ENCODE peak calls at places on chromosomes 2 and 18, in six cellular contexts. One of them, this sample, is unnamed.
A peak's percentile ranks its signal among the peaks of the same experiment; 100 is the strongest.

GRCh38 chr2:45607701-45608100 is 3.4 kb downstream of the SRBD1 start:
- DNase-seq in OCI-LY7: no peak
- DNase-seq in PC-3: peak; percentile 69
- DNase-seq in hepatocyte: peak; percentile 19
- DNase-seq in HCT116: peak; percentile 26
- DNase-seq in GM23338: peak; percentile 86
- DNase-seq in this sample: peak; percentile 53

GRCh38 chr2:85400951-85401805 is 9.0 kb downstream of the CAPG start:
- DNase-seq in OCI-LY7: no peak
- DNase-seq in PC-3: no peak
- DNase-seq in hepatocyte: no peak
- DNase-seq in HCT116: no peak
- DNase-seq in GM23338: no peak
- DNase-seq in this sample: no peak

GRCh38 chr2:131152065-131152464 is 46.9 kb downstream of the PLEKHB2 start:
- DNase-seq in OCI-LY7: peak; percentile 51
- DNase-seq in PC-3: no peak
- DNase-seq in hepatocyte: no peak
- DNase-seq in HCT116: no peak
- DNase-seq in GM23338: peak; percentile 42
- DNase-seq in this sample: no peak

GRCh38 chr2:18626958-18627650 is 37.7 kb upstream of the NT5C1B start:
- DNase-seq in OCI-LY7: no peak
- DNase-seq in PC-3: no peak
- DNase-seq in hepatocyte: no peak
- DNase-seq in HCT116: no peak
- DNase-seq in GM23338: no peak
- DNase-seq in this sample: peak; percentile 35

GRCh38 chr2:207115715-207116364 is 49.9 kb downstream of the KLF7 start:
- DNase-seq in OCI-LY7: no peak
- DNase-seq in PC-3: no peak
- DNase-seq in hepatocyte: no peak
- DNase-seq in HCT116: no peak
- DNase-seq in GM23338: peak; percentile 51
- DNase-seq in this sample: peak; percentile 79

GRCh38 chr18:11888726-11889125 is 19.4 kb downstream of the MPPE1 start:
- DNase-seq in OCI-LY7: no peak
- DNase-seq in PC-3: no peak
- DNase-seq in hepatocyte: no peak
- DNase-seq in HCT116: no peak
- DNase-seq in GM23338: no peak
- DNase-seq in this sample: no peak

GRCh38 chr2:204110250-204111183 is 174.0 kb downstream of the ICOS start:
- DNase-seq in OCI-LY7: peak; percentile 50
- DNase-seq in PC-3: no peak
- DNase-seq in hepatocyte: no peak
- DNase-seq in HCT116: no peak
- DNase-seq in GM23338: no peak
- DNase-seq in this sample: peak; percentile 57

GRCh38 chr2:224196789-224197188 is 157.7 kb upstream of the SERPINE2 start:
- DNase-seq in OCI-LY7: no peak
- DNase-seq in PC-3: peak; percentile 10
- DNase-seq in hepatocyte: no peak
- DNase-seq in HCT116: no peak
- DNase-seq in GM23338: no peak
- DNase-seq in this sample: peak; percentile 5

GRCh38 chr18:62081248-62081647 is 105.6 kb downstream of the PIGN start:
- DNase-seq in OCI-LY7: no peak
- DNase-seq in PC-3: no peak
- DNase-seq in hepatocyte: no peak
- DNase-seq in HCT116: no peak
- DNase-seq in GM23338: no peak
- DNase-seq in this sample: no peak

GRCh38 chr2:207845202-207845864 is 75.6 kb upstream of the FZD5 start:
- DNase-seq in OCI-LY7: no peak
- DNase-seq in PC-3: no peak
- DNase-seq in hepatocyte: no peak
- DNase-seq in HCT116: no peak
- DNase-seq in GM23338: no peak
- DNase-seq in this sample: no peak

GRCh38 chr2:3009499-3009882 is 368.1 kb downstream of the EIPR1 start:
- DNase-seq in OCI-LY7: no peak
- DNase-seq in PC-3: no peak
- DNase-seq in hepatocyte: no peak
- DNase-seq in HCT116: no peak
- DNase-seq in GM23338: no peak
- DNase-seq in this sample: no peak

GRCh38 chr18:711330-711692 is 1.1 kb downstream of the ENOSF1 start:
- DNase-seq in OCI-LY7: no peak
- DNase-seq in PC-3: no peak
- DNase-seq in hepatocyte: no peak
- DNase-seq in HCT116: no peak
- DNase-seq in GM23338: peak; percentile 36
- DNase-seq in this sample: no peak

GRCh38 chr18:21450913-21451312 is 149.6 kb downstream of the ESCO1 start:
- DNase-seq in OCI-LY7: no peak
- DNase-seq in PC-3: peak; percentile 16
- DNase-seq in hepatocyte: no peak
- DNase-seq in HCT116: no peak
- DNase-seq in GM23338: no peak
- DNase-seq in this sample: no peak

GRCh38 chr2:199833525-199833924 is 17.5 kb downstream of the FTCDNL1 start:
- DNase-seq in OCI-LY7: no peak
- DNase-seq in PC-3: no peak
- DNase-seq in hepatocyte: no peak
- DNase-seq in HCT116: no peak
- DNase-seq in GM23338: no peak
- DNase-seq in this sample: no peak

GRCh38 chr2:108449410-108450200 is 599 bp downstream of the GCC2 start:
- DNase-seq in OCI-LY7: peak; percentile 31
- DNase-seq in PC-3: peak; percentile 27
- DNase-seq in hepatocyte: peak; percentile 36
- DNase-seq in HCT116: peak; percentile 26
- DNase-seq in GM23338: peak; percentile 45
- DNase-seq in this sample: peak; percentile 63
- TF ChIP-seq EZH2phosphoT487 in OCI-LY7: no peak
- TF ChIP-seq EZH2phosphoT487 in PC-3: no peak
- TF ChIP-seq EZH2phosphoT487 in hepatocyte: no peak
- TF ChIP-seq EZH2phosphoT487 in HCT116: no peak
- TF ChIP-seq EZH2phosphoT487 in GM23338: no peak
- TF ChIP-seq EZH2phosphoT487 in this sample: no peak

GRCh38 chr18:6741786-6742185 is 12.3 kb downstream of the ARHGAP28 start:
- DNase-seq in OCI-LY7: no peak
- DNase-seq in PC-3: no peak
- DNase-seq in hepatocyte: no peak
- DNase-seq in HCT116: no peak
- DNase-seq in GM23338: no peak
- DNase-seq in this sample: no peak
- H3K4me3 ChIP-seq in OCI-LY7: no peak overlapping the region
- H3K4me3 ChIP-seq in PC-3: peak overlapping the region; percentile 11
- H3K4me3 ChIP-seq in hepatocyte: no peak overlapping the region
- H3K4me3 ChIP-seq in HCT116: no peak overlapping the region
- H3K4me3 ChIP-seq in GM23338: no peak overlapping the region
- H3K4me3 ChIP-seq in this sample: peak overlapping the region; percentile 1

GRCh38 chr2:159722580-159722979 is 10.3 kb downstream of the MARCHF7 start:
- DNase-seq in OCI-LY7: no peak
- DNase-seq in PC-3: no peak
- DNase-seq in hepatocyte: no peak
- DNase-seq in HCT116: no peak
- DNase-seq in GM23338: no peak
- DNase-seq in this sample: no peak
- H4K20me1 ChIP-seq in OCI-LY7: peaks cover 51% of the 10 kb centered on the region
- H4K20me1 ChIP-seq in PC-3: peaks cover 91% of the 10 kb centered on the region
- H4K20me1 ChIP-seq in hepatocyte: peaks cover 100% of the 10 kb centered on the region
- H4K20me1 ChIP-seq in HCT116: peaks cover 60% of the 10 kb centered on the region
- H4K20me1 ChIP-seq in GM23338: peaks cover 74% of the 10 kb centered on the region
- H4K20me1 ChIP-seq in this sample: peaks cover 74% of the 10 kb centered on the region

GRCh38 chr2:134664051-134664450 is 54.7 kb downstream of the TMEM163 start:
- DNase-seq in OCI-LY7: no peak
- DNase-seq in PC-3: no peak
- DNase-seq in hepatocyte: no peak
- DNase-seq in HCT116: no peak
- DNase-seq in GM23338: no peak
- DNase-seq in this sample: no peak
- TF ChIP-seq EZH2phosphoT487 in OCI-LY7: no peak
- TF ChIP-seq EZH2phosphoT487 in PC-3: no peak
- TF ChIP-seq EZH2phosphoT487 in hepatocyte: no peak
- TF ChIP-seq EZH2phosphoT487 in HCT116: no peak
- TF ChIP-seq EZH2phosphoT487 in GM23338: no peak
- TF ChIP-seq EZH2phosphoT487 in this sample: no peak

GRCh38 chr2:9807555-9808305 is 35.5 kb upstream of the TAF1B start:
- DNase-seq in OCI-LY7: no peak
- DNase-seq in PC-3: no peak
- DNase-seq in hepatocyte: no peak
- DNase-seq in HCT116: no peak
- DNase-seq in GM23338: no peak
- DNase-seq in this sample: no peak

GRCh38 chr2:9807056-9807455 is 36.2 kb upstream of the TAF1B start:
- DNase-seq in OCI-LY7: no peak
- DNase-seq in PC-3: no peak
- DNase-seq in hepatocyte: no peak
- DNase-seq in HCT116: no peak
- DNase-seq in GM23338: no peak
- DNase-seq in this sample: no peak

GRCh38 chr2:9808334-9809063 is 34.8 kb upstream of the TAF1B start:
- DNase-seq in OCI-LY7: no peak
- DNase-seq in PC-3: no peak
- DNase-seq in hepatocyte: no peak
- DNase-seq in HCT116: no peak
- DNase-seq in GM23338: no peak
- DNase-seq in this sample: no peak

GRCh38 chr2:9809448-9810088 is 33.7 kb upstream of the TAF1B start:
- DNase-seq in OCI-LY7: no peak
- DNase-seq in PC-3: no peak
- DNase-seq in hepatocyte: no peak
- DNase-seq in HCT116: no peak
- DNase-seq in GM23338: no peak
- DNase-seq in this sample: no peak

DNA sequence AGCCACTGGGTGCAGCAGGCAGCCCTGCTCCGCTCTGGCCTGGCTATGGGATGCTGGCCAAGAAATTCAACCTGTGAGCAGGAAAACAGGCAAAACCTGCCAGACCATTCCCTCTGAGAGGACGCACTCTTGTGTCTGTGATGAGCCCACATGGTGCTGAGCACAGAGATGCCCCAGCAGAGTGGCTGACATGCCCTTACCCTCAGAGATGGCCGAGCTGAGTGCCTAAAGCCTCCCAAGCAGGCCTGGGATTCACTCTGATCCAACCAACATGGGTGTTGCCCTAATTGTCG is 34.3 kb upstream of the TAF1B start:
- DNase-seq in OCI-LY7: no peak
- DNase-seq in PC-3: peak; percentile 93
- DNase-seq in hepatocyte: no peak
- DNase-seq in HCT116: no peak
- DNase-seq in GM23338: no peak
- DNase-seq in this sample: no peak
- H3K4me3 ChIP-seq in OCI-LY7: no peak overlapping the region
- H3K4me3 ChIP-seq in PC-3: no peak overlapping the region
- H3K4me3 ChIP-seq in hepatocyte: no peak overlapping the region
- H3K4me3 ChIP-seq in HCT116: no peak overlapping the region
- H3K4me3 ChIP-seq in GM23338: no peak overlapping the region
- H3K4me3 ChIP-seq in this sample: no peak overlapping the region

GRCh38 chr2:10830641-10831386 is 18.2 kb upstream of the PDIA6 start:
- DNase-seq in OCI-LY7: no peak
- DNase-seq in PC-3: no peak
- DNase-seq in hepatocyte: no peak
- DNase-seq in HCT116: no peak
- DNase-seq in GM23338: no peak
- DNase-seq in this sample: no peak

GRCh38 chr2:10831387-10831985 is 18.9 kb upstream of the PDIA6 start:
- DNase-seq in OCI-LY7: no peak
- DNase-seq in PC-3: no peak
- DNase-seq in hepatocyte: no peak
- DNase-seq in HCT116: no peak
- DNase-seq in GM23338: no peak
- DNase-seq in this sample: peak; percentile 7

GRCh38 chr2:10832228-10832936 is 19.8 kb upstream of the PDIA6 start:
- DNase-seq in OCI-LY7: peak; percentile 87
- DNase-seq in PC-3: peak; percentile 92
- DNase-seq in hepatocyte: peak; percentile 92
- DNase-seq in HCT116: peak; percentile 69
- DNase-seq in GM23338: peak; percentile 93
- DNase-seq in this sample: peak; percentile 88

GRCh38 chr2:10834300-10834699 is 21.7 kb upstream of the PDIA6 start:
- DNase-seq in OCI-LY7: no peak
- DNase-seq in PC-3: peak; percentile 64
- DNase-seq in hepatocyte: no peak
- DNase-seq in HCT116: no peak
- DNase-seq in GM23338: no peak
- DNase-seq in this sample: no peak

GRCh38 chr2:10833021-10833420 is 20.4 kb upstream of the PDIA6 start:
- DNase-seq in OCI-LY7: no peak
- DNase-seq in PC-3: no peak
- DNase-seq in hepatocyte: no peak
- DNase-seq in HCT116: no peak
- DNase-seq in GM23338: no peak
- DNase-seq in this sample: no peak
- H4K20me1 ChIP-seq in OCI-LY7: no peaks in the 10 kb centered on the region
- H4K20me1 ChIP-seq in PC-3: no peaks in the 10 kb centered on the region
- H4K20me1 ChIP-seq in hepatocyte: no peaks in the 10 kb centered on the region
- H4K20me1 ChIP-seq in HCT116: no peaks in the 10 kb centered on the region
- H4K20me1 ChIP-seq in GM23338: no peaks in the 10 kb centered on the region
- H4K20me1 ChIP-seq in this sample: no peaks in the 10 kb centered on the region

DNA sequence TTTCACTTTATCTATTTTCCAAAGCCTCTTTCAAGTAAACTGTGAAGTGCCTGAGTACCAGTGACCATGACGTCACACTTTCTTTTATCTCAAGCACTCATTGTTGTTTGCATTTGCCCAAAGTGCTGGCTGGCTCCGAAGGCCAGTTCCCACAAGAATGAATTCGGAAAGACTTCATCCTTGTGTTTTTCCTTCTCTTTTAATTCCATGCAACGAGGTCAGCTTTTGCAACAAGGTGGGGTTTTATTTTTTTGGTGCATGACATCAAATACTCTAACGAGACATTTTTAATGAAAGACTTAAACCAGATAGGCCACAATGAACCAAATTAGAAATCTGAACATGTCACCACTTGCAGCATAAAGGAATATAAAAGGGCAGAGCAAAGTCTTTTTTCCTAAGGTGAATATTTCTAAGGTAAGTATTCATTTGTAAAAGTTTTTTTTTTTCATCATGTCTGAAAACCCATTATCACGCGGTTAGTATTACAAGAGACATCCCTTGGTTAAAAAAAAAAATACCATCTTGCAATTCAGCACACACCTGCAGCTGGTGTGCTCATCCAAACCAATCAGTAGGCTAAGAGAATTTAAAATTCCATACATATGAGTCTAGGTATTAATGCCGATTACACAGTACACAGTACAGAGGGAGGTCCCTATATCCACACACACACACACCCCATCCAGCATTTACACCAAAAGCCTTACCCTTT is 2.4 kb downstream of the ARL4C start:
- DNase-seq in OCI-LY7: peak; percentile 55
- DNase-seq in PC-3: peak; percentile 49
- DNase-seq in hepatocyte: peak; percentile 53
- DNase-seq in HCT116: no peak
- DNase-seq in GM23338: peak; percentile 58
- DNase-seq in this sample: peak; percentile 36
- TF ChIP-seq EZH2phosphoT487 in OCI-LY7: no peak
- TF ChIP-seq EZH2phosphoT487 in PC-3: no peak
- TF ChIP-seq EZH2phosphoT487 in hepatocyte: no peak
- TF ChIP-seq EZH2phosphoT487 in HCT116: no peak
- TF ChIP-seq EZH2phosphoT487 in GM23338: no peak
- TF ChIP-seq EZH2phosphoT487 in this sample: no peak

This sample was measured in GM23248.